ENCODE peak calls at places on chromosomes 3 and 15, in ten cellular contexts. R is K562, U is GM12878, T is upper lobe of left lung, Z is A549, W is HepG2, V is stomach, D is ovary, J is transverse colon, E is SK-N-SH. A is an unnamed sample.

GRCh38 chr15:65060641-65061397 is 7.0 kb downstream of the RASL12 start:
- DNase-seq in V (no peak), R (no peak), T (no peak), U (no peak), E (no peak), Z (no peak), W (no peak), J (no peak), D (no peak), A (no peak)

GRCh38 chr3:20043398-20043797 is 3.2 kb downstream of the KAT2B start:
- DNase-seq in W (no peak), R (peak), J (peak), D (peak), U (no peak), V (peak), Z (no peak), E (no peak), T (peak), A (peak)

GRCh38 chr3:134527037-134527436 is 41.2 kb downstream of the CEP63 start:
- DNase-seq in V (no peak), W (peak), J (no peak), U (no peak), R (peak), E (peak), T (no peak), Z (peak), D (no peak), A (no peak)

GRCh38 chr3:194574639-194575483 is 58.4 kb downstream of the TMEM44 start:
- DNase-seq in V (no peak), R (peak), J (no peak), T (no peak), Z (no peak), E (no peak), D (no peak), U (no peak), W (no peak), A (no peak)

GRCh38 chr3:64254443-64254842 is 29.2 kb upstream of the PRICKLE2 start:
- DNase-seq in V (no peak), T (no peak), D (no peak), Z (no peak), U (no peak), E (no peak), R (no peak), J (no peak), W (no peak), A (no peak)

GRCh38 chr15:59814409-59814808 is 125.3 kb upstream of the BNIP2 start:
- DNase-seq in J (no peak), Z (no peak), W (no peak), V (no peak), U (no peak), D (no peak), R (no peak), E (no peak), T (no peak), A (no peak)

GRCh38 chr15:57306944-57307411 is 69.3 kb upstream of the CGNL1 start:
- DNase-seq in U (no peak), D (no peak), T (no peak), W (no peak), J (no peak), Z (no peak), V (no peak), R (no peak), E (no peak), A (no peak)

GRCh38 chr15:75044258-75044878 is 21.0 kb downstream of the PPCDC start:
- DNase-seq in E (no peak), D (no peak), R (no peak), Z (no peak), J (no peak), U (no peak), W (no peak), T (no peak), V (no peak), A (no peak)

GRCh38 chr15:73244333-73244732 is 124.4 kb downstream of the HCN4 start:
- DNase-seq in V (no peak), U (no peak), J (no peak), Z (peak), E (peak), W (peak), D (no peak), R (peak), T (no peak), A (no peak)

GRCh38 chr3:16477054-16477453 is 36.4 kb downstream of the RFTN1 start:
- DNase-seq in V (no peak), W (no peak), Z (no peak), U (no peak), E (no peak), D (no peak), T (no peak), J (no peak), R (no peak), A (no peak)

GRCh38 chr3:5143459-5143858 is 21.4 kb downstream of the ARL8B start:
- DNase-seq in Z (no peak), D (no peak), U (no peak), E (no peak), R (peak), J (no peak), W (no peak), V (no peak), T (no peak), A (no peak)

GRCh38 chr3:6860911-6861330 is at the start of gene GRM7:
- DNase-seq in J (no peak), D (no peak), R (no peak), U (no peak), E (peak), V (no peak), T (no peak), W (no peak), Z (no peak), A (no peak)

GRCh38 chr3:134708025-134708597 is 57.3 kb upstream of the KY start:
- DNase-seq in R (no peak), J (no peak), E (no peak), W (no peak), T (no peak), U (no peak), V (no peak), Z (no peak), D (no peak), A (no peak)

GRCh38 chr3:82274897-82275296 is 513.5 kb upstream of the GBE1 start:
- DNase-seq in E (no peak), Z (no peak), T (no peak), W (no peak), U (no peak), D (no peak), R (no peak), V (no peak), J (no peak), A (no peak)

GRCh38 chr3:131957980-131958379 is 76.8 kb downstream of the CPNE4 start:
- DNase-seq in U (no peak), D (no peak), J (no peak), Z (no peak), E (no peak), W (no peak), V (no peak), R (no peak), T (no peak), A (no peak)
- TF ChIP-seq EP300 in U (no peak), D (no peak), J (no peak), Z (no peak), E (no peak), W (no peak), V (no peak), R (no peak), T (no peak), A (no peak)

GRCh38 chr3:120440001-120440703 is 10.6 kb downstream of the FSTL1 start:
- DNase-seq in W (no peak), Z (no peak), E (no peak), J (no peak), D (no peak), V (no peak), T (no peak), R (no peak), U (no peak), A (peak)
- TF ChIP-seq EP300 in W (no peak), Z (no peak), E (no peak), J (no peak), D (no peak), V (no peak), T (no peak), R (no peak), U (no peak), A (no peak)

GRCh38 chr3:122642935-122643334 is 37.7 kb upstream of the PARP14 start:
- DNase-seq in V (no peak), J (no peak), D (no peak), W (no peak), Z (no peak), T (no peak), U (peak), E (no peak), R (no peak), A (no peak)
- TF ChIP-seq EP300 in V (no peak), J (no peak), D (no peak), W (no peak), Z (no peak), T (no peak), U (peak), E (no peak), R (no peak), A (no peak)

DNA sequence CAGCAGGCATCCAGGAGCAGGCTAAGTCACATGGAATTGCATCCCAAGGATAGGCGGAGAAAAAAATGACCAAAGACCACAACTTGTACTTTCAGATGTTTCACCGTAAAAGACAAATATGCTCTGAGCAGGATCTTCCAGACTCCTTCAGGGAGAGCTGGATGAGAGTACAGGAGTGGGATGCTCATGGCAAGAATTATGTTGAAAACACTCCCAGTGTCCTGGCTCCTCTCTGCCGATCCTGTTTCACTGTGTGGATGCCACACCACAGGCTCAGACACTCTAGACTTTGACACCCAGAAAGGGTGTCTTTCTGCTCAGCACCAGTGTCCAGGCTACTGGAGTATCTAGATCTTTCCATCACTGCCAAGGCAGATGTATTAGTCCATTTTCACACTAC is 11.7 kb downstream of the ABI3BP start:
- DNase-seq in R (no peak), J (no peak), T (no peak), V (no peak), Z (no peak), W (no peak), U (no peak), E (no peak), D (no peak), A (no peak)
- TF ChIP-seq EP300 in R (no peak), J (no peak), T (no peak), V (no peak), Z (no peak), W (no peak), U (no peak), E (no peak), D (no peak), A (no peak)

DNA sequence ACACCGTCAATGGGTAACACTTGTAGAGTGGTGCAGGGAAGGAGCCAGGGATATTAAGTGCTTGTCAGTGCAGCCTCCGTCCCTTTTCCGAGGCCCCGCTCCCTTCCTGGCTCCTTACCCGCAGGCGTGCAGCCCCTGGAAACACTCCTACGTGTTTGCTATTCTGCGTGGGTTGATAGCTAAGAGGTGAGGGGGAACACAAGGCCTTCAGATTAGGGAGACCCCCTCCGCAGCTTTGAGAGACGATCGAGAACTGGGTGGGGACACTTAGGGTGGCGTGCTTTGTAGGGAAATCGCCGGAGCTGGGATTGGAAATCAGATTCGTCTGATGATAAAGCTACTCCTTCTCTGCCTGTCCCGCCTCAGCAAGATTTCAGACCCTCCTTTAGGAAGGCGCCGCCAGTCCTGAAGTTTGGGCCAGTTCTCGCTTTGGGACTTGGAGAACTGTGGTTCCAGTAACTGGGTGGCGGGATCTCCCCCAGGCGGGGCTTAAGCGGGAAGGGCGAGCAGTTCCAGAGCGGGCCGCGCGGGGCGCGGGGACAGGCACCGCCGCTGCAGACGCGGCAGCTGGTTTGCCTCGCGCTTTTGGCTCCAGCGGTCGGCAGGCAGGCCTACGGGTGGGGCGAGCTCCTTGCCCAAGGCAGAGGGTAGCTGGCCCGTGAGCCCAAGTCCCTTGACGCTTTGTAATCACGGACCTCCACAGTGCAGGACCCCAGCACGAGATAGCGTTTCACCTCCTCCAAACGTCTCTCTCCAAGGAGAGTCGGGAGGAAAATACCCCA is 8.0 kb upstream of the FAM107A start:
- DNase-seq in R (peak), T (peak), U (no peak), Z (peak), J (peak), D (peak), V (peak), W (peak), E (peak), A (peak)
- TF ChIP-seq EP300 in R (no peak), T (peak), U (no peak), Z (no peak), J (peak), D (no peak), V (peak), W (no peak), E (no peak), A (no peak)

DNA sequence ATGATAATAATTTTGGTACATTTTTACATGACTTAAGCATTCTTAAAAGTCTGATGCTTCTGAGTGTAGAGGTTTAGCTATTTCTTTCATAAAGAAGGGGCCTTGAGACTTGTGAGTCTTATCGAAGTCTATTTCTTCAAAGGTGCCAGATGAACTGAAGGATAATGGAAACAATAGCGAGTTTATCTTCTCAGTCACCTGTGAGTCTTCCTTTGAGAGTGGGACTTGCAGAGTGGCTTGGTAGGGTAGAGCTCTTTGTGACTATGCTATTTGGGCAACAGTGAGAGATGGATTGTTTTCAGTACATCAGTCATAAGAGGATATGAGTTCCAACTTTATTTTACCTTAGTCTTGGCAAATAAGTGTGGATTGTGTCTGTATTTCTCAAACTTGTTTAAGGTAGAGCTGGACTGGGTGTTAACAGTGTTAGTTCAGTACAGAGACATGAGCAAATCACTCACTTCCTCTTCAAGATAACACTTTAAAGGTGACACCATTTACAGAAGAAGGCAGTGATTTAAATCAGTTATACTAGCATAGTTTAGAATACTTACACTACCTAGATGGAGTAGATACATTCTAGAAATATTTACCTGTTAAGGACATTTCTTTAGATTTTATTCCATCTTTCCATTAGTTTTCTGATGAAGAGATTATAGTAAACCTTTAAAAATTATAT is 3.2 kb downstream of the AKAP13 start:
- DNase-seq in T (no peak), V (no peak), R (no peak), J (no peak), W (no peak), D (no peak), E (no peak), U (no peak), Z (no peak), A (no peak)
- TF ChIP-seq EP300 in T (no peak), V (no peak), R (no peak), J (no peak), W (no peak), D (no peak), E (no peak), U (no peak), Z (no peak), A (no peak)

A was measured in suprapubic skin.